ENCODE peak calls at places on chromosomes 3 and 15, in four cellular contexts. N is fibroblast of the aortic adventitia, B is GM23338, D is GM13977. P is an unnamed sample.
A peak's percentile ranks its signal among the peaks of the same experiment; 100 is the strongest.

GRCh38 chr15:62059818-62060115 is 480 bp downstream of the VPS13C start:
- DNase-seq in B (no peak), D (peak; percentile 84), N (peak; percentile 50), P (peak; percentile 59)

GRCh38 chr15:62165029-62165792 is at the start of gene C2CD4B:
- DNase-seq in N (no peak), B (peak; percentile 78), D (no peak), P (no peak)

GRCh38 chr15:96183927-96184266 is 146.6 kb upstream of the NR2F2 start:
- DNase-seq in B (no peak), N (no peak), D (no peak), P (no peak)

GRCh38 chr15:88834211-88834812 is 31.1 kb downstream of the ACAN start:
- DNase-seq in N (peak; percentile 74), B (peak; percentile 91), D (no peak), P (no peak)

GRCh38 chr3:52196977-52197376 is 983 bp upstream of the ALAS1 start:
- DNase-seq in B (no peak), D (no peak), N (no peak), P (no peak)

GRCh38 chr3:8298021-8298954 is 203.3 kb upstream of the LMCD1 start:
- DNase-seq in N (no peak), B (no peak), D (no peak), P (no peak)

GRCh38 chr3:100073555-100074307 is 40.6 kb downstream of the FILIP1L start:
- DNase-seq in D (no peak), B (peak; percentile 58), N (no peak), P (no peak)

GRCh38 chr15:40291088-40291574 is 8.3 kb upstream of the ANKRD63 start:
- DNase-seq in D (no peak), B (peak; percentile 85), N (peak; percentile 56), P (no peak)

GRCh38 chr3:167575000-167575399 is 78.7 kb downstream of the WDR49 start:
- DNase-seq in B (peak; percentile 42), D (no peak), N (no peak), P (no peak)

GRCh38 chr3:106302451-106303221 is 433.8 kb upstream of the CBLB start:
- DNase-seq in N (no peak), D (peak; percentile 46), B (no peak), P (no peak)

GRCh38 chr15:40106203-40107161 is 2.2 kb downstream of the BMF start:
- DNase-seq in B (peak; percentile 97), N (peak; percentile 75), D (peak; percentile 83), P (peak; percentile 54)

GRCh38 chr3:125165189-125165947 is 47.2 kb downstream of the SLC12A8 start:
- DNase-seq in D (no peak), B (peak; percentile 69), N (peak; percentile 76), P (no peak)

GRCh38 chr3:150106752-150107428 is 136.2 kb upstream of the PFN2 start:
- DNase-seq in N (peak; percentile 95), B (no peak), D (no peak), P (no peak)

GRCh38 chr3:74613566-74613965 is 893 bp downstream of the CNTN3 start:
- DNase-seq in B (peak; percentile 3), N (no peak), D (no peak), P (no peak)

GRCh38 chr3:163644172-163644571 is 1434.1 kb downstream of the SI start:
- DNase-seq in B (no peak), N (no peak), D (no peak), P (no peak)

GRCh38 chr3:114451051-114451451 is 157.2 kb downstream of the TIGIT start:
- DNase-seq in D (no peak), N (peak; percentile 49), B (no peak), P (no peak)

GRCh38 chr3:99126291-99126690 is 224.8 kb upstream of the DCBLD2 start:
- DNase-seq in B (no peak), D (no peak), N (no peak), P (no peak)

GRCh38 chr3:42697326-42698051 is 5.1 kb downstream of the HHATL start:
- DNase-seq in B (no peak), N (no peak), D (no peak), P (no peak)

GRCh38 chr3:146067048-146067447 is 93.9 kb downstream of the PLOD2 start:
- DNase-seq in N (peak; percentile 13), D (no peak), B (no peak), P (no peak)

GRCh38 chr15:65368300-65368617 is 9.5 kb downstream of the IGDCC3 start:
- DNase-seq in D (no peak), B (peak; percentile 80), N (no peak), P (no peak)

GRCh38 chr3:169811606-169812123 is 1.0 kb upstream of the LRRIQ4 start:
- DNase-seq in N (peak; percentile 85), B (no peak), D (no peak), P (peak; percentile 19)

GRCh38 chr15:33852570-33852969 is 115.7 kb upstream of the CHRM5 start:
- DNase-seq in D (no peak), B (no peak), N (peak; percentile 92), P (no peak)

GRCh38 chr3:30333903-30334302 is 272.5 kb upstream of the TGFBR2 start:
- DNase-seq in B (no peak), D (no peak), N (peak; percentile 61), P (no peak)

GRCh38 chr3:65975031-65975430 is 63.7 kb downstream of the MAGI1 start:
- DNase-seq in D (no peak), B (no peak), N (no peak), P (no peak)

GRCh38 chr3:65971281-65972252 is 67.2 kb downstream of the MAGI1 start:
- DNase-seq in N (no peak), B (no peak), D (no peak), P (no peak)

GRCh38 chr3:65978116-65978515 is 60.6 kb downstream of the MAGI1 start:
- DNase-seq in B (no peak), N (peak; percentile 52), D (no peak), P (no peak)

GRCh38 chr3:65972765-65973164 is 66.0 kb downstream of the MAGI1 start:
- DNase-seq in D (no peak), N (no peak), B (peak; percentile 45), P (no peak)

GRCh38 chr3:65974505-65974904 is 64.2 kb downstream of the MAGI1 start:
- DNase-seq in N (no peak), D (no peak), B (peak; percentile 59), P (no peak)
- TF ChIP-seq CTCF in N (no peak), D (no peak), B (peak; percentile 60), P (no peak)

GRCh38 chr3:179067291-179067690 is 4.3 kb downstream of the ZMAT3 start:
- DNase-seq in B (no peak), N (no peak), D (no peak), P (no peak)

GRCh38 chr3:179071161-179071568 is 444 bp downstream of the ZMAT3 start:
- DNase-seq in N (peak; percentile 50), D (peak; percentile 71), B (peak; percentile 53), P (no peak)

GRCh38 chr3:179067839-179068238 is 3.8 kb downstream of the ZMAT3 start:
- DNase-seq in N (peak; percentile 10), D (no peak), B (no peak), P (no peak)

GRCh38 chr3:179069762-179070390 is 1.7 kb downstream of the ZMAT3 start:
- DNase-seq in D (no peak), N (peak; percentile 77), B (no peak), P (no peak)

DNA sequence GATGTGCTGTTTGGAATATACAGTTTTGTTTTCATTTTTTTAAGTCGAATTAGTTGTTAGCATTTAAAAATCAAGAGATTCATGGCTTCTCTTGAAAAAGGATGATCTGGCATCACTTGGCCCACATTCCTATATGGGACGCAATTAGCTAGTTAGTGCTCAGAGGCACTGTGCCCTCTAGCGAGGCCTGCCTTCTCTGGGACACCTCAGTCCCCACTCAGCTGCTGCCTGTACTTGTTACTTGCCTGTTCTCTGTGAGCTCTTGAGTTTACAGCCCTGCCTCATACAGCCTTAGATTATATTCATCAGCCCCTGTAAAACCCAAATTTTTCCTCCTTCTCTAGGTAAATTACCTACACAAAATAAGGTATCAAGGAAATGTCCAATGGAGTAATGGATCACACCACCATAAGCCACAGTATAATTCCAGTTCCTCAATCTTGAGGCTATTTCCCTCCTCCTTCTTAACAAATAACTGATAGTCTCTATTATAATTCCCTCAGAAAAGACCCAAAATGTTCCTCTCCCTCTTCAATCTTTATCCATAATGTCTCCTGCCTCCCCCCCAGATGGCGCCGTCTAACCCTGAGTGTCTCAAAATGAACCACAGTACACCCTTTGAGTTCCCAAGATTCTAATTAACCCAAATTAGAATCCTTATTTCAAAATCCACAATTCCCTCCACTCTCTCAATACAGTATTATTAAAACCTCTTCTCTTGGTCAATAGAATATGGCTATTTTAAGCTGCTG is 2.7 kb downstream of the ZMAT3 start:
- DNase-seq in B (peak; percentile 50), N (peak; percentile 42), D (peak; percentile 39), P (no peak)
- TF ChIP-seq CTCF in B (peak; percentile 77), N (peak; percentile 43), D (peak; percentile 70), P (no peak)

DNA sequence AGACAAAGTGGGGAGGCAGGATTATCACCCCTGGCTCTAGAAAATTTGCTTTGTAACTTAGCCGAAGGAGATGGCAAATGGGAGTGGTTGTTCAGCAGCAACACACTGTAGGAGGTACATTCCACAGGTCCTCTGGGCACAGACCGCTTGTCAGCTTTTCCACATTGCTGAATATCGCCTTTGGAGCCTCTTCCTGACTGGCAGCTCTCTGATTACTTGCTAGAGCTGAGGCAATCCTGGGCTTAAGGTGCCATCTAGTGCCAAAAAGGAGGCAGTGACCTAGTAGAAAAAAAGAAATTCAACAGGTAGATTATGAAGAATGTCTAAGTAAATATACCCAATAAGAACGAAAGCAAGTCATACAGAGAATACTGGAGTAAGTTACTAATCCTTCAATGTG is 13.1 kb upstream of the SCN5A start:
- DNase-seq in B (peak; percentile 91), D (no peak), N (peak; percentile 45), P (no peak)
- TF ChIP-seq CTCF in B (peak; percentile 89), D (peak; percentile 33), N (peak; percentile 30), P (no peak)

DNA sequence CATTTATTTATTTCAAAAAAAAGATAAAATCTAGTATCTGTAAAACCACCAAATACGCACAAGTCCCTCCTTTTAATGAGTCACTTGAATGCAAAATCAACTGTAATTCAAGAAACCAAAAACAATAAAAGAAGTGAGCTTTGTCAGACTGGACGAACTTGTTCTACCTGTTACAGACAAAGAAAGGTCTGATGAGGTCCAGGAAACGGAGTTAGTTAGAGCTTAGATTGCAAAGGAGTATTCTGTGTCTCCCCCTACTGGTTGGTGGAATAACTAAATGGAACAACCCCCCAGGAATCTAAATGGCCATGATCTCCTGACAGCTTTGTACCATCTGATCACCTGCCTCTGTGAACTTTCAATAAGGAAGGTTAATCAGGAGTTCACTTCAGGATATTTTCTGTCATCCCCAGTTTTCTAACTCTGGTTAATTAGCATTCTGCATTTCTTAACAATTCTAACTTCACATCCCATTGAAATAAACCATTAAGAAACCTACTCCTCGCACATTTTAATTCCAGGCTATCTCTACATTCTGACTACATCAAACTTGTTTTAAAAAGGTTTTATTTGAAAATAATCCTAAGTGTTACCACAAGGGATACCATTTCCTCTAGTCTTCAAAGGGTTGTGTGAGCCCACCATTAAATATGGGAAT is 333.0 kb upstream of the SATB1 start:
- DNase-seq in D (peak; percentile 12), N (peak; percentile 2), B (peak; percentile 97), P (no peak)
- TF ChIP-seq CTCF in D (peak; percentile 74), N (peak; percentile 17), B (peak; percentile 88), P (peak; percentile 27)

GRCh38 chr3:38397320-38397719 is 50.7 kb downstream of the XYLB start:
- DNase-seq in D (no peak), N (peak; percentile 40), B (peak; percentile 75), P (no peak)
- TF ChIP-seq CTCF in D (no peak), N (no peak), B (no peak), P (no peak)

P was measured in activated B cell treated with CpG ODN at 0.5 μM for 24 hours.